ENCODE peak calls at places on chromosomes 13 and 19, in four cellular contexts. One of them, this sample, is unnamed.

GRCh38 chr19:16118489-16119033 is 6.9 kb downstream of the RAB8A start:
- DNase-seq in H1: no peak
- DNase-seq in right lobe of liver: peak; percentile 44
- DNase-seq in transverse colon: peak; percentile 76
- DNase-seq in this sample: no peak

GRCh38 chr13:68940049-68940448 is 1167.6 kb upstream of the ATXN8OS start:
- DNase-seq in H1: no peak
- DNase-seq in right lobe of liver: no peak
- DNase-seq in transverse colon: no peak
- DNase-seq in this sample: no peak

GRCh38 chr13:114096031-114096485 is 36.4 kb downstream of the RASA3 start:
- DNase-seq in H1: no peak
- DNase-seq in right lobe of liver: no peak
- DNase-seq in transverse colon: no peak
- DNase-seq in this sample: no peak

GRCh38 chr13:37187611-37188010 is 82.1 kb upstream of the CSNK1A1L start:
- DNase-seq in H1: no peak
- DNase-seq in right lobe of liver: no peak
- DNase-seq in transverse colon: no peak
- DNase-seq in this sample: no peak

GRCh38 chr19:4267901-4268815 is 10.9 kb upstream of the SHD start:
- DNase-seq in H1: no peak
- DNase-seq in right lobe of liver: peak; percentile 83
- DNase-seq in transverse colon: peak; percentile 78
- DNase-seq in this sample: no peak

GRCh38 chr13:78139765-78140164 is 221.1 kb upstream of the EDNRB start:
- DNase-seq in H1: no peak
- DNase-seq in right lobe of liver: no peak
- DNase-seq in transverse colon: no peak
- DNase-seq in this sample: no peak

GRCh38 chr19:9917322-9917721 is 19.0 kb downstream of the OLFM2 start:
- DNase-seq in H1: no peak
- DNase-seq in right lobe of liver: no peak
- DNase-seq in transverse colon: no peak
- DNase-seq in this sample: no peak

GRCh38 chr19:44848036-44848804 is 2.1 kb downstream of the NECTIN2 start:
- DNase-seq in H1: no peak
- DNase-seq in right lobe of liver: peak; percentile 37
- DNase-seq in transverse colon: no peak
- DNase-seq in this sample: no peak

GRCh38 chr13:49610176-49610575 is 18.1 kb upstream of the ARL11 start:
- DNase-seq in H1: no peak
- DNase-seq in right lobe of liver: no peak
- DNase-seq in transverse colon: no peak
- DNase-seq in this sample: no peak

GRCh38 chr13:50561774-50562173 is 281.7 kb downstream of the DLEU7 start:
- DNase-seq in H1: no peak
- DNase-seq in right lobe of liver: no peak
- DNase-seq in transverse colon: no peak
- DNase-seq in this sample: no peak

GRCh38 chr13:47650221-47650620 is 350.9 kb downstream of the SUCLA2 start:
- DNase-seq in H1: no peak
- DNase-seq in right lobe of liver: no peak
- DNase-seq in transverse colon: no peak
- DNase-seq in this sample: no peak

GRCh38 chr19:33390908-33391630 is 17.6 kb downstream of the CEBPG start:
- DNase-seq in H1: no peak
- DNase-seq in right lobe of liver: peak; percentile 26
- DNase-seq in transverse colon: no peak
- DNase-seq in this sample: no peak

GRCh38 chr19:49861541-49862410 is 5.6 kb downstream of the PNKP start:
- DNase-seq in H1: no peak
- DNase-seq in right lobe of liver: peak; percentile 30
- DNase-seq in transverse colon: no peak
- DNase-seq in this sample: no peak

GRCh38 chr19:18364826-18365528 is 21.0 kb upstream of the GDF15 start:
- DNase-seq in H1: no peak
- DNase-seq in right lobe of liver: peak; percentile 79
- DNase-seq in transverse colon: peak; percentile 90
- DNase-seq in this sample: no peak

GRCh38 chr13:94548382-94549240 is 47.3 kb downstream of the TGDS start:
- DNase-seq in H1: peak; percentile 50
- DNase-seq in right lobe of liver: peak; percentile 69
- DNase-seq in transverse colon: peak; percentile 59
- DNase-seq in this sample: no peak

GRCh38 chr19:48992571-48993174 is 436 bp downstream of the GYS1 start:
- DNase-seq in H1: no peak
- DNase-seq in right lobe of liver: peak; percentile 55
- DNase-seq in transverse colon: no peak
- DNase-seq in this sample: no peak

GRCh38 chr19:40056505-40056904 is 474 bp upstream of the ZNF780B start:
- DNase-seq in H1: no peak
- DNase-seq in right lobe of liver: no peak
- DNase-seq in transverse colon: no peak
- DNase-seq in this sample: no peak

GRCh38 chr19:40057166-40057565 is 1.1 kb upstream of the ZNF780B start:
- DNase-seq in H1: no peak
- DNase-seq in right lobe of liver: no peak
- DNase-seq in transverse colon: no peak
- DNase-seq in this sample: no peak

GRCh38 chr19:40055049-40055448 is 982 bp downstream of the ZNF780B start:
- DNase-seq in H1: no peak
- DNase-seq in right lobe of liver: no peak
- DNase-seq in transverse colon: no peak
- DNase-seq in this sample: no peak

GRCh38 chr19:40054632-40055031 is 1.4 kb downstream of the ZNF780B start:
- DNase-seq in H1: no peak
- DNase-seq in right lobe of liver: no peak
- DNase-seq in transverse colon: no peak
- DNase-seq in this sample: no peak

GRCh38 chr19:40055832-40056504 is at the start of gene ZNF780B:
- DNase-seq in H1: peak; percentile 5
- DNase-seq in right lobe of liver: peak; percentile 64
- DNase-seq in transverse colon: peak; percentile 80
- DNase-seq in this sample: no peak
- TF ChIP-seq POLR2A in H1: no peak
- TF ChIP-seq POLR2A in right lobe of liver: no peak
- TF ChIP-seq POLR2A in transverse colon: no peak
- TF ChIP-seq POLR2A in this sample: no peak

DNA sequence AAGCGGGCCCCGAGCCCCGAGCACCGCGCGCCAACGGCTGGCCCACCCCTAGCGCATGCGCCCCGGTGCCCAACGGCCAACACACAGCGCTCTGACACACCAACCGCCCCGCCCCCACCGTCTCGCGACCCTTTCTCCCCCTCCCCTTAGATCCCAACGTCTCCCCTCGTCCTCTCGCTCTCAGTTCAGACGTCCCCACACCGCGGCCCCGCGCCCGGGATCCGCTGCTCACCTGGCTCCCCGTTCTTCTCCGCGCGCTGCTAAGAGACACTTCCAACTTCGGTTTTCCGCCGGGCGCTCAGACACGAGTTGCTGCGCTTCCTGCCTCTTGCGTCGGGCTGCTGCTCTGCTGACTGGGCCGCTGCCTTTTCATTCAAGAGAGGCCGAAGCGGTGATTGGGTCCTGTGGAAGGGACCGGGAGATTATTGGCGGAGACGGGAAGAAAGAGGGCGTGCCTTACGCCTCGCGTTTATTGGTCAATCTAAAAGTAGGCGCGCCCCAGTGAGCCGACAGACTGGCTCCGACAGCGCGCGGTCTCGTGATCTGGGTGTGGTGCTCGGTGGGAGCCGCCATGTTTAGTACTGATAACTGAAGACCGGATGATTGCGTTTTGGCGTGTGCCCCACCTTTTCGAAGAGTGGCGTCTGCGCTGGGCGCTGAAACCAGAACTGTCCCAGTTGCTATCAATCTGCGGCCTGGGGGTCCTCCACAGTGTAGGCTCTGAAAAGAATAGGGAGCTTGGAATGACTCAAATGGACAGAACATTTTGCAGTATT is at the start of gene DDX39A:
- DNase-seq in H1: peak; percentile 94
- DNase-seq in right lobe of liver: peak; percentile 96
- DNase-seq in transverse colon: peak; percentile 98
- DNase-seq in this sample: peak; percentile 100
- TF ChIP-seq POLR2A in H1: peak; percentile 89
- TF ChIP-seq POLR2A in right lobe of liver: peak; percentile 67
- TF ChIP-seq POLR2A in transverse colon: peak; percentile 95
- TF ChIP-seq POLR2A in this sample: peak; percentile 91

GRCh38 chr13:33284016-33284415 is 1.5 kb downstream of the STARD13 start:
- DNase-seq in H1: no peak
- DNase-seq in right lobe of liver: no peak
- DNase-seq in transverse colon: no peak
- DNase-seq in this sample: no peak

GRCh38 chr13:33287142-33287882 is 1.8 kb upstream of the STARD13 start:
- DNase-seq in H1: no peak
- DNase-seq in right lobe of liver: no peak
- DNase-seq in transverse colon: no peak
- DNase-seq in this sample: no peak

GRCh38 chr13:33284916-33285315 is 639 bp downstream of the STARD13 start:
- DNase-seq in H1: no peak
- DNase-seq in right lobe of liver: no peak
- DNase-seq in transverse colon: no peak
- DNase-seq in this sample: no peak

GRCh38 chr13:33286143-33286542 is 588 bp upstream of the STARD13 start:
- DNase-seq in H1: no peak
- DNase-seq in right lobe of liver: no peak
- DNase-seq in transverse colon: no peak
- DNase-seq in this sample: no peak

GRCh38 chr13:33285420-33286124 is at the start of gene STARD13:
- DNase-seq in H1: peak; percentile 74
- DNase-seq in right lobe of liver: peak; percentile 90
- DNase-seq in transverse colon: peak; percentile 93
- DNase-seq in this sample: peak; percentile 97
- TF ChIP-seq POLR2A in H1: peak; percentile 66
- TF ChIP-seq POLR2A in right lobe of liver: peak; percentile 98
- TF ChIP-seq POLR2A in transverse colon: peak; percentile 94
- TF ChIP-seq POLR2A in this sample: peak; percentile 88

GRCh38 chr13:43019811-43020210 is 3.6 kb upstream of the DNAJC15 start:
- DNase-seq in H1: no peak
- DNase-seq in right lobe of liver: no peak
- DNase-seq in transverse colon: no peak
- DNase-seq in this sample: no peak

GRCh38 chr13:43026262-43026661 is 2.9 kb downstream of the DNAJC15 start:
- DNase-seq in H1: no peak
- DNase-seq in right lobe of liver: no peak
- DNase-seq in transverse colon: no peak
- DNase-seq in this sample: no peak

GRCh38 chr13:43021926-43022670 is 1.3 kb upstream of the DNAJC15 start:
- DNase-seq in H1: no peak
- DNase-seq in right lobe of liver: no peak
- DNase-seq in transverse colon: no peak
- DNase-seq in this sample: no peak

GRCh38 chr13:43020794-43021193 is 2.6 kb upstream of the DNAJC15 start:
- DNase-seq in H1: no peak
- DNase-seq in right lobe of liver: no peak
- DNase-seq in transverse colon: no peak
- DNase-seq in this sample: no peak

GRCh38 chr13:43023244-43023931 is at the start of gene DNAJC15:
- DNase-seq in H1: peak; percentile 56
- DNase-seq in right lobe of liver: peak; percentile 69
- DNase-seq in transverse colon: peak; percentile 86
- DNase-seq in this sample: no peak
- TF ChIP-seq POLR2A in H1: peak; percentile 81
- TF ChIP-seq POLR2A in right lobe of liver: peak; percentile 58
- TF ChIP-seq POLR2A in transverse colon: peak; percentile 78
- TF ChIP-seq POLR2A in this sample: no peak

GRCh38 chr19:56403764-56404704 is at the start of gene ZNF583:
- DNase-seq in H1: peak; percentile 57
- DNase-seq in right lobe of liver: peak; percentile 96
- DNase-seq in transverse colon: peak; percentile 95
- DNase-seq in this sample: peak; percentile 93
- TF ChIP-seq POLR2A in H1: peak; percentile 86
- TF ChIP-seq POLR2A in right lobe of liver: peak; percentile 19
- TF ChIP-seq POLR2A in transverse colon: no peak
- TF ChIP-seq POLR2A in this sample: no peak

GRCh38 chr19:43814663-43815352 is 12.3 kb upstream of the ZNF283 start:
- DNase-seq in H1: no peak
- DNase-seq in right lobe of liver: no peak
- DNase-seq in transverse colon: no peak
- DNase-seq in this sample: no peak
- TF ChIP-seq POLR2A in H1: no peak
- TF ChIP-seq POLR2A in right lobe of liver: no peak
- TF ChIP-seq POLR2A in transverse colon: no peak
- TF ChIP-seq POLR2A in this sample: no peak

GRCh38 chr13:97977376-97977705 is 23.9 kb downstream of the IPO5 start:
- DNase-seq in H1: no peak
- DNase-seq in right lobe of liver: no peak
- DNase-seq in transverse colon: no peak
- DNase-seq in this sample: no peak

GRCh38 chr13:97974773-97975172 is 21.3 kb downstream of the IPO5 start:
- DNase-seq in H1: no peak
- DNase-seq in right lobe of liver: no peak
- DNase-seq in transverse colon: no peak
- DNase-seq in this sample: no peak

GRCh38 chr13:97976551-97977375 is 23.3 kb downstream of the IPO5 start:
- DNase-seq in H1: no peak
- DNase-seq in right lobe of liver: peak; percentile 54
- DNase-seq in transverse colon: peak; percentile 16
- DNase-seq in this sample: no peak

GRCh38 chr13:97975280-97975850 is 21.9 kb downstream of the IPO5 start:
- DNase-seq in H1: no peak
- DNase-seq in right lobe of liver: no peak
- DNase-seq in transverse colon: no peak
- DNase-seq in this sample: no peak

DNA sequence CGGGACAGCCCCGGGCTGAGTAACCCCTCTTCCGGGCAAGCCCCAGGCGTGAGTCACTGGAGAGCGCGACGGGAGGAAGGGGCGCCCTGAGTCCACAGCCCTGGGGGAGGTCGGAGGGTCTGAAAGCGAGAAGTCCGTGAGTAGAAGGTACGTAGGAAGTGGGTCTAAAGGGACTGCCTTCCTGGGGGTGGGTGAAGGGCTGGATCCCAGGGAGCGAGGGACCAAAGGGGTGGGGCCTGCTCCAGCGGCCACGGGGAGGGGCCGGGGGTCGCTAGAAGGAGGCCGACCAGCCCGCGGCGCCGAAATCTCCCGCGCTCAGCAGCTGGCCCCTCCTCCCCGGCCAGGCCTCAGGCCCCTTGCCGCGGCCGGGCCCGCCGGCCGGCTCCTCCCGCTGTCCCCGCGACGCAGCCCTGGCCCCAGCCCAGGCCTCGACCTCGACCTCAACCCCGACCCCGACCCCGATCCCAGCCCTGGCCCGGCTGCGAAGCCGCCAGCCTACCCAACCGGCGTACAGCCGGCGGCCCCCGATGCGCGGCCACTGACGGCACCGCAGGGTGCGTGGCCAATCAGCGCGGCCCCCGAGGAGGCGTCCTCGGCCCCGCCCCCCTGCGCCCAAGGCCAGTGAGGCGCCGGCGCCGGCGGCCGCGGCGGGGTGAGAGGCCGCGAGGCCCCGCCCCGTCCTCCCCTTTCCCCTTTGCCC is 22.5 kb downstream of the IPO5 start:
- DNase-seq in H1: peak; percentile 73
- DNase-seq in right lobe of liver: peak; percentile 93
- DNase-seq in transverse colon: peak; percentile 93
- DNase-seq in this sample: no peak
- TF ChIP-seq POLR2A in H1: peak; percentile 98
- TF ChIP-seq POLR2A in right lobe of liver: peak; percentile 89
- TF ChIP-seq POLR2A in transverse colon: peak; percentile 67
- TF ChIP-seq POLR2A in this sample: peak; percentile 84